ENCODE peak calls at places on chromosomes 12 and 14, in ten cellular contexts. G is DND-41, U is neural progenitor cell, Y is HL-60, V is heart left ventricle, N is pancreas, S is hepatocyte, H is lung, Z is suprapubic skin, X is SK-N-SH. A is an unnamed sample.

GRCh38 chr12:95532851-95533250 is 18.4 kb downstream of the USP44 start:
- DNase-seq in G (no peak), U (no peak), Y (no peak), V (no peak), N (no peak), S (peak; percentile 23), H (no peak), Z (no peak), X (no peak), A (no peak)

GRCh38 chr14:105878554-105878953 is 352.2 kb downstream of the TMEM121 start:
- DNase-seq in G (no peak), U (no peak), Y (no peak), V (no peak), N (no peak), S (no peak), H (no peak), Z (peak; percentile 43), X (no peak), A (peak; percentile 1)

GRCh38 chr14:96424104-96424989 is 32.4 kb downstream of the AK7 start:
- DNase-seq in G (peak; percentile 13), U (peak; percentile 85), Y (peak; percentile 47), V (peak; percentile 13), N (peak; percentile 21), S (peak; percentile 87), H (no peak), Z (no peak), X (peak; percentile 77), A (peak; percentile 52)

GRCh38 chr14:83764656-83765055 is 1765.3 kb upstream of the FLRT2 start:
- DNase-seq in G (no peak), U (no peak), Y (no peak), V (no peak), N (no peak), S (no peak), H (no peak), Z (no peak), X (no peak), A (no peak)

GRCh38 chr12:38838211-38838850 is 67.1 kb downstream of the CPNE8 start:
- DNase-seq in G (no peak), U (no peak), Y (no peak), V (no peak), N (no peak), S (peak; percentile 5), H (no peak), Z (no peak), X (no peak), A (no peak)

GRCh38 chr14:99658218-99658617 is 13.3 kb downstream of the HHIPL1 start:
- DNase-seq in G (no peak), U (no peak), Y (no peak), V (no peak), N (no peak), S (no peak), H (no peak), Z (no peak), X (no peak), A (no peak)

GRCh38 chr14:70567791-70568190 is 32.7 kb downstream of the MED6 start:
- DNase-seq in G (peak; percentile 33), U (peak; percentile 58), Y (peak; percentile 5), V (no peak), N (no peak), S (peak; percentile 28), H (no peak), Z (no peak), X (peak; percentile 17), A (no peak)

GRCh38 chr12:1922075-1922709 is 3.7 kb upstream of the CACNA2D4 start:
- DNase-seq in G (no peak), U (no peak), Y (no peak), V (no peak), N (peak; percentile 10), S (peak; percentile 10), H (peak; percentile 25), Z (peak; percentile 66), X (peak; percentile 25), A (peak; percentile 28)

DNA sequence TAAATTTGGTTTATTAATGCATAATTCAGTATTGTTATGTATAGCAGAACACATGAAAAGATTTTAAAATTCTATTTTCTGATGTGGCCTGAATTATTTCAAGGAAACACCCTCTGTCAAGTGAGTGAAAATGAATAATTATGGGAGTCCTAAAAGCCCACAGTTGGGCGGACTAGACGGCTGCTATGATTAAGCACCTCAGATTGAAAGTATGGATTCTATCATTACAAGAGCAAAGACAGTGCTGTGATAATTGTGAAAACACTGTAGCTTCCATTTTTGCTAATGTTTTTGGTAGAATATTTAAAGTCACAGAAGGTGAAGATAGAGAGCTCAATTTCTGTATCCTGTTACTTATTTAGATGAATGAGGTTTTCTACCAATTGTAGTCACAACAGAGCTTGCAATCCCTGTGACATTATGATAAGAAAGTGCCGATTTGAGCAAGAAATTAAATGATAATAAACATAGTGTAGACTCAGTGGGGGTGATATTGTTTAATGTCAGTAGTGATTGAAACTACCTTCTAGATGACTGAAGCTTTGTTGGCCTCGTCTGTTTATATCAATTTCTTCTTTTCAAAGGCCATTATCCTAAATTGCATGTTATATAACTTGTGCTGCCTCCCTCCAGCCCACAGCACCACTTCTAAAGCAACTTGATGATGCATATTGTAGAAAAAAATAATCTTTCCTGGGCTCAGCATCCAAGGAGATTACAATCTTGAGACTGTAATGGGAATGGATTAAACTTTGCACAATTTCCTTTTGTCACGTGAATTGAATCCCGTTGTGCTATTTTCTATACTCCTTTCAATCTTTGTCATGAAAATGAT is 359.8 kb downstream of the BTG1 start:
- DNase-seq in G (no peak), U (no peak), Y (no peak), V (no peak), N (no peak), S (no peak), H (no peak), Z (no peak), X (no peak), A (no peak)
- H3K27ac ChIP-seq in G (no peak overlapping the region), U (no peak overlapping the region), Y (no peak overlapping the region), V (no peak overlapping the region), N (no peak overlapping the region), S (no peak overlapping the region), H (no peak overlapping the region), Z (no peak overlapping the region), X (no peak overlapping the region), A (no peak overlapping the region)

GRCh38 chr12:76029982-76030377 is 1.6 kb downstream of the PHLDA1 start:
- DNase-seq in G (no peak), U (peak; percentile 47), Y (no peak), V (peak; percentile 30), N (peak; percentile 38), S (peak; percentile 35), H (no peak), Z (no peak), X (peak; percentile 49), A (no peak)

GRCh38 chr12:76030378-76031080 is 1.0 kb downstream of the PHLDA1 start:
- DNase-seq in G (peak; percentile 57), U (peak; percentile 37), Y (peak; percentile 34), V (peak; percentile 46), N (peak; percentile 48), S (peak; percentile 25), H (no peak), Z (peak; percentile 83), X (peak; percentile 67), A (peak; percentile 67)

GRCh38 chr12:76031081-76031413 is 529 bp downstream of the PHLDA1 start:
- DNase-seq in G (peak; percentile 57), U (no peak), Y (no peak), V (no peak), N (no peak), S (no peak), H (no peak), Z (no peak), X (no peak), A (no peak)

GRCh38 chr12:76032043-76032981 is 736 bp upstream of the PHLDA1 start:
- DNase-seq in G (no peak), U (peak; percentile 67), Y (peak; percentile 21), V (peak; percentile 49), N (peak; percentile 24), S (peak; percentile 72), H (peak; percentile 52), Z (peak; percentile 83), X (peak; percentile 15), A (peak; percentile 61)

DNA sequence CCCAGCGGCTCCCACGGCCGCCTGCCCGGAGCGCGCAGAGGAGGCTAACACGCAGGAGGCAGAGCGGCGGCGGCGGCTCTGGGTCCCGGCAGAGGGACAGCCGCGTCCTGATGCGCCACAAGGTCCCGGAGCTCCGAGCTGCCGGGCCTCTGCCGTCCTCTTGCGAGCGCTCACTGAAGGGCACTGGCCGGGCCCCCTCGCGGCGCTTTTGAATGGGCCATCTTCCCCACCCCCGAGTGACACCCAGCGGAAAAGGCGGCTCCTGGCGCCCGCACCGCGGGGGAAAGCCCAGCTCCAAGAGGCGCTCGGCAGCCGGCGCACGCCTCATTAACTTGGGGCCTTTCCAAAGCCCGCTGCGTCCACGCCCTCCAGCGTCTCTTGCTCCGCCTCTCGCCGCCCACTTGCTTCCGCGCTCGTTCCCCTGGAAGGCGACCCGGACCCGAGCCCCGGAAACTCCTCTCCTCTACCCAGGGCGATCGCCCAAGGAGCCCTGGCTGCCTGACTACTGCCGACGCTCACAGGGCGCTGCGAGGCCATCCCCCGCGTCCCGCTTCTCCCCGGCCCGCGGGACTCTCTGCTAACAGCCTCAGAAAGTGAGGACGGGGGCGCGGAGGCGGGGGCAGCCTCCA is at the start of gene PHLDA1:
- DNase-seq in G (peak; percentile 92), U (peak; percentile 93), Y (peak; percentile 85), V (peak; percentile 96), N (peak; percentile 97), S (peak; percentile 97), H (peak; percentile 91), Z (peak; percentile 97), X (peak; percentile 88), A (peak; percentile 95)
- TF ChIP-seq CTCF in G (peak; percentile 62), U (peak; percentile 42), Y (peak; percentile 24), V (peak; percentile 75), N (peak; percentile 25), S (peak; percentile 63), H (peak; percentile 20), Z (peak; percentile 38), X (peak; percentile 59), A (peak; percentile 20)

GRCh38 chr12:63816031-63816430 is 28.5 kb upstream of the SRGAP1 start:
- DNase-seq in G (no peak), U (no peak), Y (no peak), V (no peak), N (no peak), S (no peak), H (no peak), Z (no peak), X (no peak), A (no peak)

GRCh38 chr12:63821781-63822251 is 22.7 kb upstream of the SRGAP1 start:
- DNase-seq in G (no peak), U (no peak), Y (no peak), V (no peak), N (no peak), S (no peak), H (no peak), Z (no peak), X (no peak), A (peak; percentile 31)

GRCh38 chr12:63822352-63822751 is 22.1 kb upstream of the SRGAP1 start:
- DNase-seq in G (no peak), U (no peak), Y (no peak), V (no peak), N (no peak), S (no peak), H (no peak), Z (no peak), X (no peak), A (no peak)

GRCh38 chr12:63823040-63823439 is 21.5 kb upstream of the SRGAP1 start:
- DNase-seq in G (no peak), U (no peak), Y (no peak), V (no peak), N (no peak), S (no peak), H (no peak), Z (no peak), X (no peak), A (no peak)

DNA sequence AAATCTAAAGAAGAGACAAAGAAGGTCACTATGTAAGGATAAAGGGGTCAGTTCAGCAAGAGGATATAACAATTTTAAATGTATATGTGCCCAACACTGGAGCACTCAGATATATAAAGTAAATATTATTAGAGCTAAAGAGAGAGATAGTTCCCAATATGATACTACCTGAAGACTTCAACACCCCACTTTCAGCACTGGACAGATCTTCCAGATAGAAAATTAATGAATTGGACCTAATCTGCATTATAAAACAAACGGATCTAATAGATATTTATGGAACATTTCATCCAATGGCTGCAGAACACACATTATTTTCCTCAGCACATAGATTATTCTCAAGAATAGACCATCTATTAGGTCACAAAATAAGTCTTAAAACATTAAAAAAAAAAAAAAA is 24.1 kb upstream of the SRGAP1 start:
- DNase-seq in G (no peak), U (no peak), Y (no peak), V (no peak), N (no peak), S (no peak), H (no peak), Z (no peak), X (no peak), A (no peak)
- H3K4me3 ChIP-seq in G (no peak overlapping the region), U (no peak overlapping the region), Y (no peak overlapping the region), V (no peak overlapping the region), N (no peak overlapping the region), S (no peak overlapping the region), H (no peak overlapping the region), Z (no peak overlapping the region), X (no peak overlapping the region), A (no peak overlapping the region)

GRCh38 chr12:109727039-109727723 is 13.6 kb downstream of the FAM222A start:
- DNase-seq in G (no peak), U (peak; percentile 77), Y (no peak), V (no peak), N (no peak), S (no peak), H (no peak), Z (peak; percentile 79), X (peak; percentile 36), A (peak; percentile 38)
- H3K27ac ChIP-seq in G (no peak overlapping the region), U (no peak overlapping the region), Y (no peak overlapping the region), V (no peak overlapping the region), N (peak overlapping the region; percentile 76), S (no peak overlapping the region), H (no peak overlapping the region), Z (peak overlapping the region; percentile 52), X (no peak overlapping the region), A (peak overlapping the region; percentile 29)